ENCODE peak calls at places on chromosome 1, in four cellular contexts. K is GM23338; D is sciatic nerve; N is stimulated activated CD8-positive, alpha-beta memory T cell treated with anti-CD3 and anti-CD28 coated beads, Interleukin-2, amount 100 ng/mL, for 48 hours. R is an unnamed sample.

GRCh38 chr1:228830954-228831481 is 95.7 kb downstream of the RHOU start:
- DNase-seq in D (no peak), K (no peak), N (no peak), R (no peak)

GRCh38 chr1:156123356-156124196 is 9.1 kb downstream of the LMNA start:
- DNase-seq in K (peak), N (no peak), D (peak), R (peak)

GRCh38 chr1:34407140-34407539 is 230.4 kb downstream of the C1orf94 start:
- DNase-seq in K (no peak), N (no peak), D (no peak), R (no peak)

GRCh38 chr1:223712856-223713494 is 636 bp downstream of the CAPN2 start:
- DNase-seq in K (no peak), D (no peak), N (peak), R (no peak)

GRCh38 chr1:182235952-182236650 is 155.5 kb downstream of the GLUL start:
- DNase-seq in N (no peak), K (no peak), D (no peak), R (no peak)

GRCh38 chr1:231390071-231390470 is 32.0 kb downstream of the EGLN1 start:
- DNase-seq in N (no peak), K (no peak), D (no peak), R (no peak)

GRCh38 chr1:94983343-94983742 is 56.4 kb upstream of the CNN3 start:
- DNase-seq in D (no peak), N (no peak), K (no peak), R (no peak)

GRCh38 chr1:7912145-7912544 is 28.5 kb downstream of the TNFRSF9 start:
- DNase-seq in D (no peak), N (no peak), K (no peak), R (no peak)